ENCODE peak calls at places on chromosomes 2 and 18, in four cellular contexts. One of them, this sample, is unnamed.

GRCh38 chr2:118371500-118371899 is 283.2 kb downstream of the INSIG2 start:
- DNase-seq in GM12878: no peak
- DNase-seq in HepG2: peak
- DNase-seq in SK-N-SH: peak
- DNase-seq in this sample: peak

GRCh38 chr2:74847075-74847858 is 13.3 kb downstream of the HK2 start:
- DNase-seq in SK-N-SH: no peak
- DNase-seq in HepG2: no peak
- DNase-seq in GM12878: no peak
- DNase-seq in this sample: no peak

GRCh38 chr2:181036848-181037603 is 56.6 kb downstream of the UBE2E3 start:
- DNase-seq in SK-N-SH: no peak
- DNase-seq in GM12878: no peak
- DNase-seq in HepG2: no peak
- DNase-seq in this sample: no peak

GRCh38 chr2:240994161-240994896 is 4.1 kb upstream of the SNED1 start:
- DNase-seq in SK-N-SH: no peak
- DNase-seq in GM12878: no peak
- DNase-seq in HepG2: no peak
- DNase-seq in this sample: no peak

GRCh38 chr18:68847219-68847860 is 49.5 kb downstream of the CCDC102B start:
- DNase-seq in GM12878: no peak
- DNase-seq in SK-N-SH: no peak
- DNase-seq in HepG2: peak
- DNase-seq in this sample: peak

GRCh38 chr2:128412181-128412871 is 93.7 kb upstream of the HS6ST1 start:
- DNase-seq in HepG2: no peak
- DNase-seq in GM12878: no peak
- DNase-seq in SK-N-SH: no peak
- DNase-seq in this sample: no peak

GRCh38 chr2:141379965-141380624 is 750.7 kb downstream of the LRP1B start:
- DNase-seq in GM12878: no peak
- DNase-seq in SK-N-SH: no peak
- DNase-seq in HepG2: no peak
- DNase-seq in this sample: no peak

GRCh38 chr2:123073956-123074355 is 951.1 kb upstream of the CNTNAP5 start:
- DNase-seq in SK-N-SH: no peak
- DNase-seq in GM12878: no peak
- DNase-seq in HepG2: no peak
- DNase-seq in this sample: no peak

GRCh38 chr2:197934926-197935274 is 130.5 kb downstream of the PLCL1 start:
- DNase-seq in GM12878: no peak
- DNase-seq in HepG2: no peak
- DNase-seq in SK-N-SH: no peak
- DNase-seq in this sample: no peak

GRCh38 chr2:22027345-22028005 is 903.7 kb downstream of the TDRD15 start:
- DNase-seq in GM12878: no peak
- DNase-seq in HepG2: no peak
- DNase-seq in SK-N-SH: no peak
- DNase-seq in this sample: no peak

GRCh38 chr2:183291436-183291835 is 167.2 kb downstream of the NUP35 start:
- DNase-seq in GM12878: no peak
- DNase-seq in SK-N-SH: no peak
- DNase-seq in HepG2: no peak
- DNase-seq in this sample: no peak
- TF ChIP-seq NFIC in GM12878: no peak
- TF ChIP-seq NFIC in SK-N-SH: no peak
- TF ChIP-seq NFIC in HepG2: no peak
- TF ChIP-seq NFIC in this sample: no peak

GRCh38 chr18:23203891-23204432 is 68.7 kb downstream of the CABLES1 start:
- DNase-seq in SK-N-SH: no peak
- DNase-seq in GM12878: no peak
- DNase-seq in HepG2: no peak
- DNase-seq in this sample: no peak

GRCh38 chr18:23207191-23207955 is 72.1 kb downstream of the CABLES1 start:
- DNase-seq in HepG2: peak
- DNase-seq in GM12878: no peak
- DNase-seq in SK-N-SH: no peak
- DNase-seq in this sample: peak

GRCh38 chr18:23201741-23202140 is 66.5 kb downstream of the CABLES1 start:
- DNase-seq in GM12878: no peak
- DNase-seq in SK-N-SH: no peak
- DNase-seq in HepG2: no peak
- DNase-seq in this sample: no peak

GRCh38 chr18:23205980-23206379 is 70.7 kb downstream of the CABLES1 start:
- DNase-seq in GM12878: no peak
- DNase-seq in SK-N-SH: no peak
- DNase-seq in HepG2: no peak
- DNase-seq in this sample: no peak

GRCh38 chr18:23204589-23205235 is 69.4 kb downstream of the CABLES1 start:
- DNase-seq in SK-N-SH: no peak
- DNase-seq in GM12878: no peak
- DNase-seq in HepG2: no peak
- DNase-seq in this sample: no peak
- TF ChIP-seq NFIC in SK-N-SH: no peak
- TF ChIP-seq NFIC in GM12878: no peak
- TF ChIP-seq NFIC in HepG2: no peak
- TF ChIP-seq NFIC in this sample: no peak

GRCh38 chr18:79553154-79553553 is 126.4 kb upstream of the CTDP1 start:
- DNase-seq in SK-N-SH: no peak
- DNase-seq in GM12878: no peak
- DNase-seq in HepG2: no peak
- DNase-seq in this sample: no peak
- TF ChIP-seq NFIC in SK-N-SH: no peak
- TF ChIP-seq NFIC in GM12878: no peak
- TF ChIP-seq NFIC in HepG2: no peak
- TF ChIP-seq NFIC in this sample: no peak

DNA sequence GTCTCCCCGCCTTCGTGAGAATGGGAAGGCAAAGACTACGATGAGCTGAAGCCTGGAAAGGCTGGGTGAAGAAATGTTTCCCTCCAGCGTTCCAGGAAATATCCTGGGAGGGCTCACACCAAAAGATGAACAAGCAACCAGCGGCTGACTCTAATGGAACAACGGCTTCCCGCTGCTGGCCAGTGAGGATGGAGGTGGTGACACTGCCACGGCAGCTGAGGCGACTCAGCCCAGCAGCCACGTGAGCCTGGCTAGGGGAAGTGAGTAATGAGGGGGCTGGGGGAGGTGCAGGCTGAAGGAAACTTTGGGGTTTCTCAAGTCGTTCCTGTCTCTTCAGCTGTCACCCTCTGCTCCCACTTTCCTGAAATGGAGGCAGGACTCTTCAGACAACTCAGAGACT is 105.0 kb upstream of the SMAD7 start:
- DNase-seq in SK-N-SH: no peak
- DNase-seq in HepG2: no peak
- DNase-seq in GM12878: peak
- DNase-seq in this sample: peak
- TF ChIP-seq NFIC in SK-N-SH: peak
- TF ChIP-seq NFIC in HepG2: no peak
- TF ChIP-seq NFIC in GM12878: no peak
- TF ChIP-seq NFIC in this sample: no peak

GRCh38 chr2:235598842-235599531 is 105.1 kb downstream of the AGAP1 start:
- DNase-seq in GM12878: no peak
- DNase-seq in HepG2: peak
- DNase-seq in SK-N-SH: no peak
- DNase-seq in this sample: no peak

GRCh38 chr2:235600406-235600805 is 106.6 kb downstream of the AGAP1 start:
- DNase-seq in SK-N-SH: no peak
- DNase-seq in HepG2: no peak
- DNase-seq in GM12878: no peak
- DNase-seq in this sample: no peak

GRCh38 chr2:235598026-235598425 is 104.2 kb downstream of the AGAP1 start:
- DNase-seq in HepG2: no peak
- DNase-seq in GM12878: no peak
- DNase-seq in SK-N-SH: no peak
- DNase-seq in this sample: no peak

GRCh38 chr2:235600926-235601325 is 107.1 kb downstream of the AGAP1 start:
- DNase-seq in GM12878: no peak
- DNase-seq in HepG2: peak
- DNase-seq in SK-N-SH: no peak
- DNase-seq in this sample: no peak

GRCh38 chr2:235599596-235600338 is 105.9 kb downstream of the AGAP1 start:
- DNase-seq in GM12878: no peak
- DNase-seq in HepG2: peak
- DNase-seq in SK-N-SH: no peak
- DNase-seq in this sample: no peak
- TF ChIP-seq NFIC in GM12878: no peak
- TF ChIP-seq NFIC in HepG2: no peak
- TF ChIP-seq NFIC in SK-N-SH: no peak
- TF ChIP-seq NFIC in this sample: no peak

GRCh38 chr2:43209204-43209717 is 17.1 kb downstream of the ZFP36L2 start:
- DNase-seq in HepG2: no peak
- DNase-seq in GM12878: no peak
- DNase-seq in SK-N-SH: no peak
- DNase-seq in this sample: no peak

GRCh38 chr2:43210467-43211303 is 15.7 kb downstream of the ZFP36L2 start:
- DNase-seq in GM12878: no peak
- DNase-seq in HepG2: peak
- DNase-seq in SK-N-SH: no peak
- DNase-seq in this sample: peak

GRCh38 chr2:43210125-43210466 is 16.3 kb downstream of the ZFP36L2 start:
- DNase-seq in SK-N-SH: no peak
- DNase-seq in HepG2: no peak
- DNase-seq in GM12878: no peak
- DNase-seq in this sample: no peak

GRCh38 chr2:43206602-43207001 is 19.8 kb downstream of the ZFP36L2 start:
- DNase-seq in GM12878: no peak
- DNase-seq in HepG2: no peak
- DNase-seq in SK-N-SH: no peak
- DNase-seq in this sample: no peak

DNA sequence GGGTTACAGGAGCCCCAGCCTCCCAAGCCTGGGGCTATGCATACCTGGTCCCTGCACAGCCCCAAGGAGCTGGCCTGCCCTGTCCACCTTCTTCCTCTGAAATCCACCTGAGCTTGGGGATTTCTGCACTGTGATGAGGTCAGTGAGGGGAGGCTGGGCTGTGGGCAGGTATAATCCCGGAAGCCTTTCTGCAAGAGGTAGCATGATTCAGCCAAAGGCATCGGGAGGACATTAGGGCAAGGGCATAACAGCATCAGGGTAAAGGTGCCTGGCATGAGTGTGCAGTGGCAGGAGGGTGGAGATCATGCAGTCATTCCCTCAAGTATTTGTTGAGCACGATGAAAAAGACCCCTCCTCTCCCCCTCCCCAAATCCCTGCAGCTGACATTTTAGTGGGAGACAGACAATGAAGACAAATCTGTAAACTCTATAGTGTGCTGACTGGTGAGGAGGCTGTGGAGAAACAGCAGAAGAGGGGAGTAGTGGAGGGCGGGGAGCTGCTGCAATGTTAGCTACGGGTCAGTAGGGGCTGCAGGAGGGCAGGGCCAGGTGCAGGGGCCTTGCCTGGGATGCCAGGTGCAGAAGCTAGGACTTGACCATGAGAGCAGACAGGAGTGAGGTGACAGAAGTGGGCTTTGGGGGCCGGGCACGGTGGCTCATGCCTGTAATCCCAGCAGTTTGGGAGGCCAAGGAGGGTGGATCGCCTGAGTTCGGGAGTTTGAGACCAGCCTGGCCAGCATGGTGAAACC is 18.7 kb downstream of the ZFP36L2 start:
- DNase-seq in HepG2: no peak
- DNase-seq in GM12878: no peak
- DNase-seq in SK-N-SH: no peak
- DNase-seq in this sample: no peak
- TF ChIP-seq NFIC in HepG2: no peak
- TF ChIP-seq NFIC in GM12878: no peak
- TF ChIP-seq NFIC in SK-N-SH: no peak
- TF ChIP-seq NFIC in this sample: no peak

GRCh38 chr2:6186332-6187100 is 494.3 kb downstream of the SOX11 start:
- DNase-seq in HepG2: peak
- DNase-seq in SK-N-SH: no peak
- DNase-seq in GM12878: no peak
- DNase-seq in this sample: no peak
- TF ChIP-seq NFIC in HepG2: no peak
- TF ChIP-seq NFIC in SK-N-SH: no peak
- TF ChIP-seq NFIC in GM12878: no peak
- TF ChIP-seq NFIC in this sample: no peak

DNA sequence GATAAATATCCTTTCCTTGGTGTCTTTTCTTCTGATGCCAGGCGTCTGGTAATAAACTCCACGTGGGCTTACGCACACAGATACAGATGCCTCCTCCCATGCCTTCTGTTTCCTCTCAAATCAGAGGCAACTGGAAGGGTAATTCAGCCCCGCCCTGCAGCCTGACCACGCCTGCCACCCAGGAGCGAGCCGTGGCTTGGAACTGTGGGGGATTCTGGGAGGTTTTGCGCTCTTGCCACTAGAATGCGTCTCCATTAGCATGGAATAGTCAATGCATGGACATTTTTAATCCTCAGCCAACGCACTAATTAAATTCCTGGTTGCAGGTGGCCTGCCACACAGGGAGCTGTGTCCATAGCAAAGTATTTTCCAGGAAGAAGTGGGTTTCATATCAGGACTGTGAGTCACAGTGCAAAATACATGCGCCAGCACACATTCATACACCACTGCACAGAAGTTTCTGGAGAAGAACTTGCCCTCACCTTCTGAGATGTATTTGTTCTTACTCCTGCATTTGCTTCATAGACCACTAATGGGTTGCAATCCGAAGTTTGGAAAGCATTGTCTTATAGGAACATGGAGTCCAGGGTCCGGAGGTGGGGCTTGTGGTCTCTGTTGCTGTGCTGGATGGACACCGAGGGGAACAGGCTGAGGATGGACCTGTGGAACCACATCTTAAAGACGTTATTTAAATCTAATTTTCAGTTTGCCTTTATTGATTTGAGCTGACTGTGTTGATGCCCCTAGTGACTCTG is 151.4 kb downstream of the LDLRAD4 start:
- DNase-seq in GM12878: no peak
- DNase-seq in SK-N-SH: no peak
- DNase-seq in HepG2: no peak
- DNase-seq in this sample: no peak
- TF ChIP-seq NFIC in GM12878: no peak
- TF ChIP-seq NFIC in SK-N-SH: no peak
- TF ChIP-seq NFIC in HepG2: no peak
- TF ChIP-seq NFIC in this sample: no peak

DNA sequence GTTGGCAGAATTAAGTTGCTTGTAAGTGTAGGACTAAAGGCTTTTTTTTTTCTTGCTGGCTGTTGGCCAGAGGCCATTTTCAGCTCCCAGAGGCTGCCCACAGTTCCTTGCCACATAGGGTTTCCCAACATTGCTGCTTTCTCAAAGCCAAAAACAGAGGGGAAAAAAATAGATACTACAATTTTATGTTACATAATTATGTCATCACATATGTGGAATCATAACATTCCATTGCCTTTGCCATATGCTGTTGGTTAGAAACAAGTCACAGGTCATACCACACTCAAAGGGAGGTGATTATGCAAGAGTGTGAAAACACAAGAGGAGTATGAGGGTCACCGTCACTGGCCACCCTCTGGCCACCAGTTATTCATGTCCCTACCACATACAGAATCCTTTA is 154.5 kb downstream of the RTN4 start:
- DNase-seq in SK-N-SH: no peak
- DNase-seq in HepG2: no peak
- DNase-seq in GM12878: no peak
- DNase-seq in this sample: no peak
- TF ChIP-seq NFIC in SK-N-SH: no peak
- TF ChIP-seq NFIC in HepG2: no peak
- TF ChIP-seq NFIC in GM12878: no peak
- TF ChIP-seq NFIC in this sample: no peak